ENCODE peak calls at places on chromosomes 1 and 21, in eight cellular contexts. T is astrocyte of the spinal cord; N is NCI-H2029; M is activated CD4-positive, alpha-beta memory T cell treated with anti-CD3 and anti-CD28 coated beads for 36 hours; R is progenitor cell of endocrine pancreas; I is ELR; C is body of pancreas; K is anterior cingulate cortex. A is an unnamed sample.
A peak's percentile ranks its signal among the peaks of the same experiment; 100 is the strongest.

GRCh38 chr1:89884718-89885596 is 64.1 kb downstream of the LRRC8D start:
- DNase-seq in T (no peak), N (no peak), M (no peak), R (no peak), I (peak; percentile 86), C (no peak), K (no peak), A (no peak)

GRCh38 chr1:55284856-55285255 is 69.7 kb upstream of the USP24 start:
- DNase-seq in T (peak; percentile 61), N (peak; percentile 22), M (peak; percentile 24), R (no peak), I (peak; percentile 73), C (peak; percentile 28), K (no peak), A (peak; percentile 6)

GRCh38 chr1:111101854-111102642 is 37.8 kb downstream of the DRAM2 start:
- DNase-seq in T (no peak), N (no peak), M (no peak), R (no peak), I (no peak), C (no peak), K (no peak), A (no peak)

GRCh38 chr1:213987422-213987875 is 324 bp upstream of the PROX1 start:
- DNase-seq in T (peak; percentile 31), N (peak; percentile 71), M (no peak), R (no peak), I (peak; percentile 44), C (no peak), K (no peak), A (no peak)

GRCh38 chr1:39076127-39076798 is 50.1 kb downstream of the NDUFS5 start:
- DNase-seq in T (peak; percentile 51), N (no peak), M (no peak), R (no peak), I (peak; percentile 74), C (peak; percentile 87), K (peak; percentile 39), A (no peak)

GRCh38 chr1:25624155-25624554 is 7.6 kb downstream of the MAN1C1 start:
- DNase-seq in T (no peak), N (no peak), M (peak; percentile 55), R (no peak), I (no peak), C (no peak), K (no peak), A (no peak)

GRCh38 chr1:32413507-32414185 is 19.4 kb upstream of the BSDC1 start:
- DNase-seq in T (peak; percentile 27), N (peak; percentile 67), M (peak; percentile 78), R (no peak), I (peak; percentile 85), C (peak; percentile 47), K (no peak), A (no peak)

GRCh38 chr1:8202182-8202905 is 115.6 kb upstream of the SLC45A1 start:
- DNase-seq in T (peak; percentile 84), N (peak; percentile 18), M (no peak), R (no peak), I (peak; percentile 76), C (peak; percentile 84), K (no peak), A (no peak)

GRCh38 chr21:42237577-42237976 is 18.6 kb downstream of the ABCG1 start:
- DNase-seq in T (no peak), N (no peak), M (peak; percentile 79), R (no peak), I (no peak), C (no peak), K (no peak), A (no peak)

GRCh38 chr1:76511226-76511625 is 356.1 kb upstream of the ST6GALNAC5 start:
- DNase-seq in T (no peak), N (no peak), M (no peak), R (no peak), I (no peak), C (no peak), K (no peak), A (no peak)

GRCh38 chr1:43227138-43227836 is 42.5 kb upstream of the TMEM125 start:
- DNase-seq in T (peak; percentile 62), N (peak; percentile 83), M (peak; percentile 88), R (peak; percentile 91), I (peak; percentile 85), C (peak; percentile 84), K (peak; percentile 73), A (no peak)

GRCh38 chr1:223712184-223712855 is at the start of gene CAPN2:
- DNase-seq in T (peak; percentile 84), N (no peak), M (peak; percentile 75), R (peak; percentile 63), I (peak; percentile 91), C (peak; percentile 90), K (peak; percentile 71), A (no peak)

GRCh38 chr1:234730542-234731370 is 120.8 kb upstream of the IRF2BP2 start:
- DNase-seq in T (no peak), N (no peak), M (peak; percentile 67), R (no peak), I (no peak), C (no peak), K (no peak), A (no peak)

GRCh38 chr1:26857473-26857872 is 5.5 kb upstream of the SFN start:
- DNase-seq in T (no peak), N (no peak), M (no peak), R (no peak), I (no peak), C (no peak), K (no peak), A (no peak)

GRCh38 chr1:204493882-204494280 is 724 bp downstream of the PIK3C2B start:
- DNase-seq in T (no peak), N (peak; percentile 32), M (peak; percentile 71), R (peak; percentile 68), I (peak; percentile 49), C (peak; percentile 92), K (peak; percentile 58), A (peak; percentile 52)

GRCh38 chr1:25990702-25991395 is 7.0 kb downstream of the PAFAH2 start:
- DNase-seq in T (no peak), N (no peak), M (peak; percentile 62), R (no peak), I (no peak), C (no peak), K (no peak), A (no peak)

GRCh38 chr1:43345119-43345518 is 7.5 kb downstream of the MPL start:
- DNase-seq in T (no peak), N (no peak), M (no peak), R (no peak), I (no peak), C (no peak), K (no peak), A (no peak)

GRCh38 chr1:157154291-157154690 is 16.1 kb upstream of the ETV3 start:
- DNase-seq in T (no peak), N (no peak), M (no peak), R (no peak), I (no peak), C (no peak), K (no peak), A (no peak)

GRCh38 chr1:163168053-163168452 is 34.7 kb downstream of the RGS5 start:
- DNase-seq in T (peak; percentile 97), N (peak; percentile 36), M (no peak), R (no peak), I (peak; percentile 99), C (no peak), K (no peak), A (no peak)

GRCh38 chr1:214445201-214445600 is 106.2 kb downstream of the PTPN14 start:
- DNase-seq in T (no peak), N (no peak), M (no peak), R (no peak), I (peak; percentile 50), C (no peak), K (no peak), A (no peak)

GRCh38 chr1:161388639-161389038 is 21.0 kb upstream of the CFAP126 start:
- DNase-seq in T (no peak), N (no peak), M (no peak), R (no peak), I (no peak), C (no peak), K (no peak), A (no peak)

GRCh38 chr1:215517441-215517891 is 49.6 kb upstream of the KCTD3 start:
- DNase-seq in T (peak; percentile 41), N (no peak), M (no peak), R (no peak), I (peak; percentile 80), C (no peak), K (no peak), A (no peak)

GRCh38 chr1:6357243-6357929 is 36.2 kb downstream of the ACOT7 start:
- DNase-seq in T (no peak), N (no peak), M (no peak), R (no peak), I (no peak), C (no peak), K (no peak), A (no peak)

GRCh38 chr1:172745014-172745413 is 86.1 kb downstream of the FASLG start:
- DNase-seq in T (peak; percentile 90), N (no peak), M (peak; percentile 26), R (no peak), I (peak; percentile 88), C (no peak), K (no peak), A (peak; percentile 50)

A was measured in LNCaP clone FGC.